ENCODE peak calls at places on chromosomes 7 and 10, in four cellular contexts. L is HTR-8/SVneo, X is trophoblast cell, H is iris pigment epithelial cell. Y is an unnamed sample.

GRCh38 chr10:62454696-62455451 is 80.7 kb downstream of the ZNF365 start:
- DNase-seq in L (peak), X (peak), H (peak), Y (no peak)

GRCh38 chr7:47780555-47780954 is 167.7 kb downstream of the PKD1L1 start:
- DNase-seq in L (no peak), X (no peak), H (no peak), Y (no peak)

GRCh38 chr10:27746364-27747095 is 911 bp upstream of the MKX start:
- DNase-seq in L (no peak), X (no peak), H (no peak), Y (no peak)

GRCh38 chr7:22992874-22993840 is 20.8 kb downstream of the HYCC1 start:
- DNase-seq in L (no peak), X (no peak), H (no peak), Y (no peak)

GRCh38 chr7:7920481-7920880 is 48.1 kb upstream of the GLCCI1 start:
- DNase-seq in L (no peak), X (no peak), H (no peak), Y (no peak)

GRCh38 chr7:85554294-85554877 is 367.5 kb upstream of the SEMA3D start:
- DNase-seq in L (peak), X (peak), H (peak), Y (no peak)

GRCh38 chr10:75234683-75235374 is 928 bp downstream of the COMTD1 start:
- DNase-seq in L (no peak), X (peak), H (no peak), Y (no peak)

GRCh38 chr7:149354119-149354518 is 92.1 kb downstream of the ZNF783 start:
- DNase-seq in L (no peak), X (no peak), H (no peak), Y (no peak)

GRCh38 chr10:124401633-124402032 is 17.1 kb downstream of the OAT start:
- DNase-seq in L (no peak), X (no peak), H (no peak), Y (no peak)

GRCh38 chr10:112701528-112702295 is 248.3 kb upstream of the TCF7L2 start:
- DNase-seq in L (no peak), X (no peak), H (no peak), Y (no peak)